ENCODE peak calls at places on chromosomes 1 and 21, in six cellular contexts. T is upper lobe of right lung; N is activated T-helper 1 cell treated with anti-CD3 and anti-CD28 coated beads, Interleukin-2, amount 50 U/mL, for 16 hours; Z is tibial artery; A is GM10248; E is T-cell. I is an unnamed sample.

GRCh38 chr1:230327892-230328284 is 98.2 kb downstream of the PGBD5 start:
- DNase-seq in T (no peak), N (peak), Z (no peak), A (peak), E (no peak), I (no peak)

GRCh38 chr1:159229486-159229885 is 24.8 kb downstream of the ACKR1 start:
- DNase-seq in T (no peak), N (no peak), Z (no peak), A (no peak), E (no peak), I (no peak)

GRCh38 chr1:115807723-115808122 is 33.2 kb downstream of the NHLH2 start:
- DNase-seq in T (no peak), N (no peak), Z (peak), A (peak), E (peak), I (peak)

GRCh38 chr1:91075233-91076135 is 53.6 kb upstream of the ZNF644 start:
- DNase-seq in T (no peak), N (no peak), Z (no peak), A (no peak), E (no peak), I (no peak)

GRCh38 chr21:43919871-43920801 is 55.1 kb downstream of the AGPAT3 start:
- DNase-seq in T (no peak), N (no peak), Z (no peak), A (no peak), E (no peak), I (no peak)

GRCh38 chr1:203645996-203646395 is 19.4 kb downstream of the ATP2B4 start:
- DNase-seq in T (no peak), N (no peak), Z (no peak), A (no peak), E (no peak), I (no peak)

GRCh38 chr1:170166518-170167180 is 20.9 kb downstream of the NTMT2 start:
- DNase-seq in T (no peak), N (no peak), Z (no peak), A (no peak), E (no peak), I (no peak)

GRCh38 chr1:193676996-193677569 is 490.7 kb upstream of the B3GALT2 start:
- DNase-seq in T (no peak), N (no peak), Z (no peak), A (no peak), E (no peak), I (no peak)

GRCh38 chr1:228378453-228379164 is 28.0 kb downstream of the TRIM11 start:
- DNase-seq in T (peak), N (peak), Z (peak), A (no peak), E (peak), I (peak)

GRCh38 chr1:226110249-226111108 is 48.0 kb downstream of the H3-3A start:
- DNase-seq in T (peak), N (peak), Z (peak), A (peak), E (peak), I (peak)

GRCh38 chr21:29296452-29296851 is 2.3 kb upstream of the BACH1 start:
- DNase-seq in T (no peak), N (no peak), Z (no peak), A (no peak), E (no peak), I (no peak)

GRCh38 chr1:116874622-116875277 is 35.0 kb upstream of the PTGFRN start:
- DNase-seq in T (no peak), N (no peak), Z (no peak), A (no peak), E (no peak), I (no peak)

GRCh38 chr1:171150156-171150555 is 34.9 kb upstream of the FMO2 start:
- DNase-seq in T (no peak), N (no peak), Z (no peak), A (no peak), E (no peak), I (no peak)

GRCh38 chr1:157969693-157970485 is 23.6 kb upstream of the KIRREL1 start:
- DNase-seq in T (no peak), N (no peak), Z (peak), A (peak), E (no peak), I (no peak)

GRCh38 chr1:116474921-116475849 is 95.6 kb downstream of the CD58 start:
- DNase-seq in T (no peak), N (no peak), Z (no peak), A (no peak), E (no peak), I (no peak)

GRCh38 chr1:180816132-180816531 is 96.6 kb upstream of the KIAA1614 start:
- DNase-seq in T (no peak), N (no peak), Z (no peak), A (no peak), E (no peak), I (no peak)

GRCh38 chr1:154448271-154448905 is 43.2 kb downstream of the IL6R start:
- DNase-seq in T (no peak), N (no peak), Z (no peak), A (no peak), E (no peak), I (no peak)

GRCh38 chr1:203099760-203100159 is 13.9 kb upstream of the MYOG start:
- DNase-seq in T (no peak), N (no peak), Z (no peak), A (no peak), E (no peak), I (no peak)

GRCh38 chr1:85396194-85396593 is 68.8 kb downstream of the DDAH1 start:
- DNase-seq in T (no peak), N (no peak), Z (no peak), A (no peak), E (no peak), I (no peak)

GRCh38 chr1:39158330-39159086 is 46.0 kb upstream of the MACF1 start:
- DNase-seq in T (no peak), N (no peak), Z (no peak), A (peak), E (no peak), I (no peak)

GRCh38 chr1:105436589-105437259 is 1619.8 kb upstream of the PRMT6 start:
- DNase-seq in T (peak), N (no peak), Z (no peak), A (no peak), E (no peak), I (no peak)

GRCh38 chr1:89896105-89896942 is 75.5 kb downstream of the LRRC8D start:
- DNase-seq in T (no peak), N (no peak), Z (no peak), A (no peak), E (no peak), I (no peak)

GRCh38 chr21:46217511-46218196 is 10.9 kb downstream of the LSS start:
- DNase-seq in T (peak), N (no peak), Z (no peak), A (no peak), E (no peak), I (peak)

GRCh38 chr1:16111771-16112557 is 38.5 kb upstream of the FAM131C start:
- DNase-seq in T (no peak), N (no peak), Z (peak), A (no peak), E (no peak), I (no peak)

GRCh38 chr1:14980801-14981200 is 172.7 kb upstream of the TMEM51 start:
- DNase-seq in T (no peak), N (no peak), Z (no peak), A (no peak), E (no peak), I (no peak)

GRCh38 chr1:165633624-165634023 is 2.6 kb downstream of the MGST3 start:
- DNase-seq in T (no peak), N (no peak), Z (no peak), A (no peak), E (no peak), I (no peak)

GRCh38 chr1:207821464-207822045 is 69.7 kb downstream of the CD46 start:
- DNase-seq in T (peak), N (no peak), Z (peak), A (no peak), E (no peak), I (no peak)

GRCh38 chr1:25861316-25862286 is 2.3 kb upstream of the AUNIP start:
- DNase-seq in T (no peak), N (no peak), Z (peak), A (no peak), E (no peak), I (no peak)

GRCh38 chr1:37697090-37697489 is 4.8 kb downstream of the CDCA8 start:
- DNase-seq in T (no peak), N (no peak), Z (no peak), A (no peak), E (no peak), I (no peak)